ENCODE peak calls at places on chromosome 3, in seven cellular contexts. Q, O, W, K, T, I and M are unnamed samples.

GRCh38 chr3:152417181-152417580 is 148.5 kb downstream of the MBNL1 start:
- DNase-seq in Q (no peak), O (no peak), W (no peak), K (no peak), T (peak; percentile 48), I (no peak), M (no peak)

GRCh38 chr3:186598108-186598784 is 14.6 kb upstream of the AHSG start:
- DNase-seq in Q (peak; percentile 49), O (no peak), W (no peak), K (no peak), T (peak; percentile 88), I (peak; percentile 19), M (no peak)

GRCh38 chr3:55006277-55006676 is 78.4 kb upstream of the LRTM1 start:
- DNase-seq in Q (no peak), O (no peak), W (no peak), K (no peak), T (peak; percentile 56), I (no peak), M (no peak)

GRCh38 chr3:46490338-46491084 is 7.3 kb upstream of the RTP3 start:
- DNase-seq in Q (no peak), O (no peak), W (no peak), K (no peak), T (peak; percentile 40), I (no peak), M (no peak)

GRCh38 chr3:153182894-153183293 is 20.9 kb downstream of the RAP2B start:
- DNase-seq in Q (no peak), O (no peak), W (no peak), K (no peak), T (no peak), I (no peak), M (no peak)

GRCh38 chr3:124903896-124904879 is 17.0 kb upstream of the ITGB5 start:
- DNase-seq in Q (no peak), O (no peak), W (no peak), K (no peak), T (no peak), I (no peak), M (peak; percentile 6)

GRCh38 chr3:177468331-177468730 is 271.0 kb upstream of the TBL1XR1 start:
- DNase-seq in Q (no peak), O (no peak), W (no peak), K (no peak), T (peak; percentile 100), I (no peak), M (no peak)

GRCh38 chr3:141348848-141349247 is 19.5 kb upstream of the ZBTB38 start:
- DNase-seq in Q (no peak), O (no peak), W (no peak), K (no peak), T (no peak), I (no peak), M (no peak)

GRCh38 chr3:39435006-39435748 is 28.7 kb downstream of the RPSA start:
- DNase-seq in Q (no peak), O (no peak), W (no peak), K (no peak), T (no peak), I (peak; percentile 59), M (no peak)

GRCh38 chr3:170162630-170163029 is 18.9 kb downstream of the PHC3 start:
- DNase-seq in Q (no peak), O (no peak), W (no peak), K (no peak), T (peak; percentile 66), I (no peak), M (no peak)

DNA sequence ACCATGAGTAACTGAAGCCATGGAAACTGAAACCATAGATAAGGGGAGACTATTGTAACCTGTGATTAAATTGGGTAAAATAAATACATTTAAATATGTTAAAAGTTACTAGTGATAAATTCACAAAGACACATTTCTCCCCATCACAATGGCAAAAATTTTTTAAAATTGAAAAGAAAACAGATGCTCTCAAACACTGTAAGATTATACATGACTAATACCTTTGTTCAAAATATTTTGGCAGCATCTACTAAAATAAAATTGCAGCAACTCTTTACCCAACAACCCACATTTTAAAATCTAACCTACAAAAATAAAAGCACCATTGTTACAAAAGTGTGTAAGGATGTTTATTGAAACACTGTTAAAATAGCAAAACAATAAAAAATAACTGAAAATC is 93.3 kb downstream of the CLASP2 start:
- DNase-seq in Q (no peak), O (no peak), W (no peak), K (no peak), T (no peak), I (no peak), M (no peak)
- H3K4me1 ChIP-seq in Q (no peaks in the 10 kb centered on the region), O (no peaks in the 10 kb centered on the region), W (no peaks in the 10 kb centered on the region), K (no peaks in the 10 kb centered on the region), T (no peaks in the 10 kb centered on the region), I (no peaks in the 10 kb centered on the region), M (no peaks in the 10 kb centered on the region)

GRCh38 chr3:128495435-128495970 is 2.5 kb upstream of the GATA2 start:
- DNase-seq in Q (no peak), O (no peak), W (no peak), K (peak; percentile 54), T (no peak), I (peak; percentile 34), M (no peak)

GRCh38 chr3:128491900-128492352 is 1.1 kb downstream of the GATA2 start:
- DNase-seq in Q (no peak), O (no peak), W (no peak), K (no peak), T (no peak), I (peak; percentile 34), M (no peak)

GRCh38 chr3:128492353-128493220 is at the start of gene GATA2:
- DNase-seq in Q (peak; percentile 56), O (no peak), W (no peak), K (peak; percentile 63), T (no peak), I (peak; percentile 64), M (no peak)

GRCh38 chr3:128494152-128494650 is 1.2 kb upstream of the GATA2 start:
- DNase-seq in Q (no peak), O (no peak), W (no peak), K (no peak), T (no peak), I (peak; percentile 13), M (no peak)

DNA sequence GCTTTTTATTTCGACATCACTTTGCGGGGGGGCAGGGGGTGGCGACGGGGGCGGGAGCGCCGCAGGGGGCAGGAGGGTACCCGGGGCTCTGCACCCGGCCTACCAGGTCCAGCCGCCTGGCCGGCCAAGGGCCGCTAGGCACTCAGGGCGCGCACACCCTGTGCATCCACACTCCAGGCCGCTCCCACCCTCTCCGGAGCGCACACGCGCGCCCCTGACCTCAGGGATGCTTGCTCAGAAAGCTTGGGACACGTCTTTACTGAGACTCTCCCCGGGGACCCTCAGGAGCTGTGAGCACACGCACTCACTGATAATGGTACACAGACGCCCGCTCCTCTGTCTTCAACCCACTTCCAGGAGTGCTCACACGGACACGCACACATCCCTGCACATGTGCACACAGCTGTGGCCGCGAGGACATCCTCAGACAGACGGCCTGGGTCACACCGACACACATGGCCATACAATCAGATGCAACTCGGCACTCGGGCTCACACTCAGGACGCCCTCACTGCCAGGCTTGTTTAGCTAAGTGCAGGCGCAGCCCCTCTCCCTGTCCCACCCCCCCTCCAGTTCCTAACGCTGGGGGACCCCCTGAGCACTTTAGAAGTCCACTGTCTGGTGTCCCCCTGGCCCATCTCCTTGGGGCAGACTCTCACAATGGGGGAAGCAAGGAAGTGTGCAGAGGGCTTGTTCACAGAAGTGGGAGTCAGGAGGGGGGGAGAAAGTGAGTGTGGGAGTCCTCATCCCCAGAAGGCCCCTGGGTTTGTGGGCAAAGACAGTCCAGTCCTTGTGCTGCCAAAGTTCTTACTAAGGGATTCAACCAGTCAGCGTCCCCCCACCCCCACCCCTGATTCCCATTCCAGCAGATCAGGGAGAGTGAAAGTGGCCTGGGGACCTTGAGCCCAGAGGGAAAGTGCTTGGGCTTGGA is 485 bp upstream of the GATA2 start:
- DNase-seq in Q (no peak), O (no peak), W (no peak), K (peak; percentile 59), T (no peak), I (peak; percentile 47), M (no peak)
- H3K4me1 ChIP-seq in Q (peaks cover 26% of the 10 kb centered on the region), O (no peaks in the 10 kb centered on the region), W (peaks cover 4% of the 10 kb centered on the region), K (peaks cover 57% of the 10 kb centered on the region), T (peaks cover 8% of the 10 kb centered on the region), I (no peaks in the 10 kb centered on the region), M (no peaks in the 10 kb centered on the region)

GRCh38 chr3:194300392-194300758 is 50.8 kb downstream of the CPN2 start:
- DNase-seq in Q (peak; percentile 80), O (no peak), W (no peak), K (peak; percentile 85), T (peak; percentile 75), I (peak; percentile 91), M (no peak)

GRCh38 chr3:194303749-194304148 is 47.4 kb downstream of the CPN2 start:
- DNase-seq in Q (no peak), O (no peak), W (no peak), K (peak; percentile 16), T (no peak), I (no peak), M (no peak)

GRCh38 chr3:194298331-194299227 is 52.5 kb downstream of the CPN2 start:
- DNase-seq in Q (no peak), O (no peak), W (no peak), K (peak; percentile 56), T (no peak), I (no peak), M (no peak)

GRCh38 chr3:194301730-194302129 is 49.4 kb downstream of the CPN2 start:
- DNase-seq in Q (no peak), O (no peak), W (no peak), K (peak; percentile 13), T (no peak), I (no peak), M (no peak)

GRCh38 chr3:194300936-194301335 is 50.2 kb downstream of the CPN2 start:
- DNase-seq in Q (no peak), O (no peak), W (no peak), K (peak; percentile 24), T (no peak), I (no peak), M (no peak)
- H3K4me1 ChIP-seq in Q (peaks cover 13% of the 10 kb centered on the region), O (peaks cover 9% of the 10 kb centered on the region), W (peaks cover 15% of the 10 kb centered on the region), K (peaks cover 13% of the 10 kb centered on the region), T (peaks cover 12% of the 10 kb centered on the region), I (no peaks in the 10 kb centered on the region), M (peaks cover 8% of the 10 kb centered on the region)

GRCh38 chr3:71453822-71454512 is 129.6 kb downstream of the FOXP1 start:
- DNase-seq in Q (no peak), O (no peak), W (no peak), K (no peak), T (no peak), I (no peak), M (no peak)

GRCh38 chr3:71450162-71450561 is 133.4 kb downstream of the FOXP1 start:
- DNase-seq in Q (no peak), O (no peak), W (no peak), K (no peak), T (no peak), I (no peak), M (no peak)

GRCh38 chr3:71453319-71453718 is 130.2 kb downstream of the FOXP1 start:
- DNase-seq in Q (no peak), O (no peak), W (no peak), K (no peak), T (no peak), I (no peak), M (no peak)

GRCh38 chr3:71450985-71451560 is 132.5 kb downstream of the FOXP1 start:
- DNase-seq in Q (no peak), O (no peak), W (no peak), K (no peak), T (no peak), I (no peak), M (no peak)

DNA sequence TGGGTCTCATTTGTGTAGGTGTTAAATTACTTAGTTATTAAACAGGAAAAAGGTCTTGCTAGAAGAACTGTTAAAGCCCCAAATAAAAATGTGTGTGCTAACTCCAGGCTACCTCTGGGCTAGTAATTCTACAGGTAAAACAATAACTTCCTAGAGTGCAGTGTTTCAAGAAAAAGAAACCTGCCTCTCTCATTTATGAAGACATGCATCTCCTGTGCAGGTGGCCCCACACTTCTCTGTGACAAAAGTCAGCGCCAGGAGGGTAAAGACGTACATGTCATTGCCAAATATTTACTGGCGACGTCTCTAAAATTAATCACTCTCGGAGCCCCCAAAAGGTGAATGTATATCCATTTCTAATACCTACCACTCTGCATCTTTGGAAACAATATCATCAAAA is 131.7 kb downstream of the FOXP1 start:
- DNase-seq in Q (no peak), O (no peak), W (no peak), K (no peak), T (no peak), I (no peak), M (no peak)
- H3K4me1 ChIP-seq in Q (peaks cover 53% of the 10 kb centered on the region), O (no peaks in the 10 kb centered on the region), W (peaks cover 12% of the 10 kb centered on the region), K (peaks cover 21% of the 10 kb centered on the region), T (peaks cover 12% of the 10 kb centered on the region), I (no peaks in the 10 kb centered on the region), M (peaks cover 18% of the 10 kb centered on the region)